ENCODE peak calls at places on chromosomes 3 and 15, in nine cellular contexts. F, N, Y, G, C, M, E, S and D are unnamed samples.
A peak's percentile ranks its signal among the peaks of the same experiment; 100 is the strongest.

GRCh38 chr3:141412936-141413354 is 44.6 kb downstream of the ZBTB38 start:
- DNase-seq in F (peak; percentile 90), N (no peak), Y (no peak), G (no peak), C (no peak), M (no peak), E (no peak), S (no peak), D (peak; percentile 97)

GRCh38 chr15:37106490-37107001 is 6.2 kb upstream of the MEIS2 start:
- DNase-seq in F (peak; percentile 82), N (no peak), Y (no peak), G (no peak), C (no peak), M (peak; percentile 62), E (no peak), S (no peak), D (no peak)

GRCh38 chr3:155037508-155038202 is 42.5 kb upstream of the MME start:
- DNase-seq in F (no peak), N (no peak), Y (no peak), G (no peak), C (no peak), M (no peak), E (no peak), S (no peak), D (no peak)

GRCh38 chr3:75303676-75304075 is 360.5 kb upstream of the FRG2C start:
- DNase-seq in F (no peak), N (no peak), Y (no peak), G (no peak), C (no peak), M (no peak), E (no peak), S (no peak), D (no peak)

GRCh38 chr15:43091859-43092258 is 14.0 kb downstream of the UBR1 start:
- DNase-seq in F (no peak), N (no peak), Y (no peak), G (no peak), C (no peak), M (no peak), E (no peak), S (no peak), D (no peak)

GRCh38 chr3:186361612-186362408 is at the start of gene DGKG:
- DNase-seq in F (peak; percentile 77), N (peak; percentile 2), Y (peak; percentile 37), G (peak; percentile 54), C (no peak), M (peak; percentile 45), E (peak; percentile 48), S (no peak), D (no peak)

GRCh38 chr15:39745415-39745814 is 37.2 kb downstream of the FSIP1 start:
- DNase-seq in F (no peak), N (no peak), Y (no peak), G (no peak), C (no peak), M (no peak), E (no peak), S (no peak), D (no peak)

GRCh38 chr3:185856652-185857051 is 31.8 kb upstream of the IGF2BP2 start:
- DNase-seq in F (no peak), N (no peak), Y (no peak), G (no peak), C (no peak), M (no peak), E (no peak), S (no peak), D (no peak)

GRCh38 chr3:139774570-139775302 is 97.0 kb upstream of the NMNAT3 start:
- DNase-seq in F (no peak), N (no peak), Y (peak; percentile 18), G (no peak), C (no peak), M (peak; percentile 52), E (no peak), S (no peak), D (no peak)

GRCh38 chr3:172096881-172097420 is 57.6 kb downstream of the FNDC3B start:
- DNase-seq in F (no peak), N (no peak), Y (peak; percentile 20), G (peak; percentile 25), C (peak; percentile 46), M (no peak), E (no peak), S (no peak), D (no peak)

GRCh38 chr15:86115138-86115801 is 35.6 kb downstream of the AGBL1 start:
- DNase-seq in F (no peak), N (no peak), Y (no peak), G (no peak), C (no peak), M (no peak), E (no peak), S (no peak), D (no peak)

GRCh38 chr15:82647045-82647834 is at the start of gene CPEB1:
- DNase-seq in F (peak; percentile 83), N (peak; percentile 13), Y (peak; percentile 69), G (peak; percentile 62), C (no peak), M (peak; percentile 49), E (peak; percentile 35), S (peak; percentile 16), D (no peak)

GRCh38 chr3:71813073-71813472 is 28.1 kb upstream of the PROK2 start:
- DNase-seq in F (no peak), N (no peak), Y (no peak), G (no peak), C (no peak), M (no peak), E (no peak), S (no peak), D (peak; percentile 31)

GRCh38 chr3:40847571-40847992 is 322.8 kb downstream of the ZNF621 start:
- DNase-seq in F (no peak), N (no peak), Y (no peak), G (no peak), C (peak; percentile 54), M (peak; percentile 68), E (no peak), S (no peak), D (no peak)

GRCh38 chr3:135081451-135082434 is 286.7 kb downstream of the EPHB1 start:
- DNase-seq in F (no peak), N (no peak), Y (no peak), G (no peak), C (no peak), M (no peak), E (no peak), S (no peak), D (peak; percentile 87)

GRCh38 chr3:113948015-113948917 is 453 bp downstream of the ZDHHC23 start:
- DNase-seq in F (peak; percentile 82), N (peak; percentile 3), Y (peak; percentile 55), G (peak; percentile 60), C (no peak), M (peak; percentile 75), E (peak; percentile 9), S (no peak), D (no peak)

GRCh38 chr3:186931487-186932280 is 1.4 kb downstream of the ST6GAL1 start:
- DNase-seq in F (peak; percentile 92), N (peak; percentile 63), Y (no peak), G (peak; percentile 77), C (no peak), M (peak; percentile 57), E (peak; percentile 69), S (peak; percentile 42), D (no peak)

GRCh38 chr15:92822216-92823144 is 77.6 kb upstream of the CHD2 start:
- DNase-seq in F (no peak), N (no peak), Y (no peak), G (no peak), C (no peak), M (no peak), E (no peak), S (no peak), D (no peak)